ENCODE peak calls at places on chromosomes 4 and X, in ten cellular contexts. D is tibial nerve; M is neural crest cell; J is hepatic stellate cell; N is CD8-positive, alpha-beta memory T cell; B is stimulated activated CD4-positive, alpha-beta T cell treated with anti-CD3 and anti-CD28 coated beads, Interleukin-15, amount 100 ng/mL, for 48 hours; Q is posterior cingulate gyrus; X is breast epithelium; S is fibroblast of pulmonary artery; W is G401. P is an unnamed sample.

GRCh38 chr4:123616970-123617392 is 220.4 kb downstream of the SPRY1 start:
- DNase-seq in B (no peak), W (peak; percentile 82), X (peak; percentile 33), S (peak; percentile 95), N (peak; percentile 74), Q (no peak), J (peak; percentile 12), D (peak; percentile 59), M (peak; percentile 45), P (no peak)

GRCh38 chr4:86508436-86508835 is 85.7 kb upstream of the PTPN13 start:
- DNase-seq in W (no peak), D (no peak), S (no peak), X (no peak), M (no peak), Q (no peak), B (no peak), N (no peak), J (no peak), P (no peak)

GRCh38 chr4:25767877-25768475 is 94.8 kb downstream of the SEL1L3 start:
- DNase-seq in S (peak; percentile 87), M (peak; percentile 56), J (peak; percentile 60), D (peak; percentile 53), X (peak; percentile 30), W (peak; percentile 94), B (no peak), N (no peak), Q (peak; percentile 60), P (peak; percentile 79)

GRCh38 chrX:107571296-107571998 is 56.9 kb upstream of the PRPS1 start:
- DNase-seq in X (no peak), Q (no peak), D (no peak), S (peak; percentile 73), J (peak; percentile 66), W (peak; percentile 54), B (no peak), N (no peak), M (no peak), P (no peak)

GRCh38 chrX:111504941-111505340 is 6.5 kb upstream of the SERTM2 start:
- DNase-seq in N (no peak), D (no peak), W (no peak), J (no peak), M (no peak), S (no peak), Q (no peak), B (no peak), X (no peak), P (no peak)

GRCh38 chr4:40289366-40290188 is 45.6 kb upstream of the CHRNA9 start:
- DNase-seq in M (no peak), J (no peak), D (no peak), Q (no peak), B (no peak), W (no peak), N (peak; percentile 75), S (no peak), X (no peak), P (no peak)

GRCh38 chr4:166896254-166896653 is 338.0 kb downstream of the SPOCK3 start:
- DNase-seq in J (no peak), D (no peak), S (peak; percentile 1), M (no peak), N (no peak), Q (no peak), W (no peak), X (no peak), B (no peak), P (no peak)

GRCh38 chr4:8287606-8288280 is 18.2 kb downstream of the HTRA3 start:
- DNase-seq in Q (no peak), X (no peak), J (no peak), W (no peak), S (no peak), N (no peak), D (no peak), M (no peak), B (no peak), P (no peak)

GRCh38 chrX:154417157-154417556 is 5.8 kb downstream of the TAFAZZIN start:
- DNase-seq in N (no peak), J (no peak), W (peak; percentile 65), M (no peak), D (no peak), X (no peak), S (no peak), B (no peak), Q (no peak), P (no peak)

GRCh38 chr4:5399790-5400421 is 308.5 kb downstream of the EVC2 start:
- DNase-seq in Q (no peak), B (no peak), W (peak; percentile 19), N (no peak), S (peak; percentile 36), J (peak; percentile 51), D (no peak), X (no peak), M (peak; percentile 41), P (no peak)

P was measured in NCI-H187 treated with DMSO at 0.1 percent for 48 hours.